ENCODE peak calls at places on chromosomes 12 and 14, in four cellular contexts. One of them, this sample, is unnamed.

GRCh38 chr12:42180990-42181611 is 36.4 kb upstream of the GXYLT1 start:
- DNase-seq in IMR-90: peak
- DNase-seq in lower leg skin: no peak
- DNase-seq in MM.1S: no peak
- DNase-seq in this sample: peak

GRCh38 chr12:63898764-63899337 is 54.4 kb downstream of the SRGAP1 start:
- DNase-seq in lower leg skin: no peak
- DNase-seq in IMR-90: no peak
- DNase-seq in MM.1S: peak
- DNase-seq in this sample: no peak

GRCh38 chr14:33740531-33740930 is 210.3 kb downstream of the EGLN3 start:
- DNase-seq in lower leg skin: no peak
- DNase-seq in IMR-90: no peak
- DNase-seq in MM.1S: no peak
- DNase-seq in this sample: no peak

GRCh38 chr14:28635387-28635786 is 131.2 kb upstream of the FOXG1 start:
- DNase-seq in lower leg skin: no peak
- DNase-seq in IMR-90: peak
- DNase-seq in MM.1S: peak
- DNase-seq in this sample: peak

GRCh38 chr12:51901881-51902280 is 5.4 kb upstream of the ACVRL1 start:
- DNase-seq in IMR-90: no peak
- DNase-seq in lower leg skin: no peak
- DNase-seq in MM.1S: no peak
- DNase-seq in this sample: no peak

GRCh38 chr12:88781909-88782308 is 201.6 kb upstream of the KITLG start:
- DNase-seq in lower leg skin: no peak
- DNase-seq in MM.1S: no peak
- DNase-seq in IMR-90: peak
- DNase-seq in this sample: peak

GRCh38 chr14:34770901-34771300 is 56.5 kb upstream of the CFL2 start:
- DNase-seq in IMR-90: no peak
- DNase-seq in lower leg skin: no peak
- DNase-seq in MM.1S: no peak
- DNase-seq in this sample: no peak

GRCh38 chr12:121776190-121777098 is 17.0 kb downstream of the RHOF start:
- DNase-seq in MM.1S: peak
- DNase-seq in IMR-90: peak
- DNase-seq in lower leg skin: peak
- DNase-seq in this sample: peak

GRCh38 chr12:49548822-49549648 is 10.2 kb downstream of the KCNH3 start:
- DNase-seq in MM.1S: no peak
- DNase-seq in IMR-90: no peak
- DNase-seq in lower leg skin: no peak
- DNase-seq in this sample: no peak

GRCh38 chr12:16610006-16610520 is 4.1 kb upstream of the LMO3 start:
- DNase-seq in IMR-90: no peak
- DNase-seq in lower leg skin: no peak
- DNase-seq in MM.1S: no peak
- DNase-seq in this sample: no peak

GRCh38 chr14:88871429-88871828 is 47.0 kb downstream of the TTC8 start:
- DNase-seq in lower leg skin: no peak
- DNase-seq in MM.1S: no peak
- DNase-seq in IMR-90: no peak
- DNase-seq in this sample: no peak

GRCh38 chr12:3055712-3056467 is 21.3 kb upstream of the TSPAN9 start:
- DNase-seq in IMR-90: no peak
- DNase-seq in lower leg skin: no peak
- DNase-seq in MM.1S: no peak
- DNase-seq in this sample: no peak

GRCh38 chr14:68978550-68978911 is 571 bp downstream of the ACTN1 start:
- DNase-seq in IMR-90: no peak
- DNase-seq in MM.1S: no peak
- DNase-seq in lower leg skin: no peak
- DNase-seq in this sample: no peak

GRCh38 chr14:104019029-104019428 is 66.5 kb upstream of the ASPG start:
- DNase-seq in MM.1S: no peak
- DNase-seq in lower leg skin: no peak
- DNase-seq in IMR-90: no peak
- DNase-seq in this sample: no peak

GRCh38 chr12:62834971-62835547 is 99.9 kb downstream of the PPM1H start:
- DNase-seq in lower leg skin: no peak
- DNase-seq in MM.1S: no peak
- DNase-seq in IMR-90: peak
- DNase-seq in this sample: peak

GRCh38 chr14:50001999-50002925 is 109.4 kb downstream of the ARF6 start:
- DNase-seq in lower leg skin: no peak
- DNase-seq in MM.1S: peak
- DNase-seq in IMR-90: no peak
- DNase-seq in this sample: no peak

GRCh38 chr14:52949249-52949648 is 1.6 kb downstream of the FERMT2 start:
- DNase-seq in lower leg skin: no peak
- DNase-seq in MM.1S: no peak
- DNase-seq in IMR-90: no peak
- DNase-seq in this sample: no peak

GRCh38 chr14:52950898-52951729 is at the start of gene FERMT2:
- DNase-seq in MM.1S: peak
- DNase-seq in IMR-90: peak
- DNase-seq in lower leg skin: peak
- DNase-seq in this sample: peak

GRCh38 chr14:52951730-52952481 is 1.1 kb upstream of the FERMT2 start:
- DNase-seq in MM.1S: no peak
- DNase-seq in IMR-90: peak
- DNase-seq in lower leg skin: peak
- DNase-seq in this sample: peak

GRCh38 chr14:52949711-52950409 is 990 bp downstream of the FERMT2 start:
- DNase-seq in MM.1S: no peak
- DNase-seq in lower leg skin: peak
- DNase-seq in IMR-90: peak
- DNase-seq in this sample: peak

GRCh38 chr14:52950410-52950897 is 396 bp downstream of the FERMT2 start:
- DNase-seq in IMR-90: peak
- DNase-seq in MM.1S: no peak
- DNase-seq in lower leg skin: peak
- DNase-seq in this sample: peak
- H3K4me3 ChIP-seq in IMR-90: peak
- H3K4me3 ChIP-seq in MM.1S: peak
- H3K4me3 ChIP-seq in lower leg skin: peak
- H3K4me3 ChIP-seq in this sample: peak

GRCh38 chr12:108689314-108690190 is 41.8 kb downstream of the CORO1C start:
- DNase-seq in IMR-90: peak
- DNase-seq in MM.1S: peak
- DNase-seq in lower leg skin: peak
- DNase-seq in this sample: peak
- TF ChIP-seq CTCF in IMR-90: peak
- TF ChIP-seq CTCF in MM.1S: no peak
- TF ChIP-seq CTCF in lower leg skin: no peak
- TF ChIP-seq CTCF in this sample: peak

DNA sequence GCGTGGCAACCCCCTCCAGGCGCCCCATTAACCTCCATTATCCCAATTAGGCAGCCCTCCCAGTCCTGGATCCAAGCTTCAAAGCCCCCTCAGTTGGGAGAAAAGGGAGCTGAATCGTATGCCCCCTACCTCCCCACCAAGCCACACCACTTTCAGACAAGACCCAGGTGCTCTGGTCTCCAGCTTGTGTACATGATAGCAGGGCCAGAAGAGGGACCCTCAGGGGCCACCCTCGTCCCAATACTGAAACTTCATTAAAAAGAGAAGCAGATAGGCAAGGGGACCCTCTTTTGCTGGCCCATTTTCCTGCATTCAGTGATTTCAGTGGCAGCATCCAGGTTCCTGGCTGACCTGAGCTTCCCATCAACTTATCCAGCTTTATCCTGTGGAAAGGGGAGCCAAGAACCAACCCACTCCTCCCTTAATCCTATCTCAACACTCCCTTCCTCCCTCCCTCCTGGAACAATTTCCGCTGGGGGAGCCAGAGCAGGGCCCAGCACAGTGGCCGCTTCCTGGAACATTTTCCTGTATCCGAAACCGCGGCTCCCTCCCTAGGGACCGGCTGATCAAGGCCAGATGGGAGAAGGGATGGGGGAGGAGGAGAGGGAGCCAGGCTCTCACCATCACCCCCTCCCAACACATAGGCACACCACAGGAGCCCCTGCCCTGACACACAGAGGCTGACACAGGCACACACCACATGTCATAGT is 9.5 kb upstream of the SP7 start:
- DNase-seq in IMR-90: no peak
- DNase-seq in MM.1S: no peak
- DNase-seq in lower leg skin: no peak
- DNase-seq in this sample: peak
- H3K4me3 ChIP-seq in IMR-90: no peak
- H3K4me3 ChIP-seq in MM.1S: peak
- H3K4me3 ChIP-seq in lower leg skin: no peak
- H3K4me3 ChIP-seq in this sample: peak

DNA sequence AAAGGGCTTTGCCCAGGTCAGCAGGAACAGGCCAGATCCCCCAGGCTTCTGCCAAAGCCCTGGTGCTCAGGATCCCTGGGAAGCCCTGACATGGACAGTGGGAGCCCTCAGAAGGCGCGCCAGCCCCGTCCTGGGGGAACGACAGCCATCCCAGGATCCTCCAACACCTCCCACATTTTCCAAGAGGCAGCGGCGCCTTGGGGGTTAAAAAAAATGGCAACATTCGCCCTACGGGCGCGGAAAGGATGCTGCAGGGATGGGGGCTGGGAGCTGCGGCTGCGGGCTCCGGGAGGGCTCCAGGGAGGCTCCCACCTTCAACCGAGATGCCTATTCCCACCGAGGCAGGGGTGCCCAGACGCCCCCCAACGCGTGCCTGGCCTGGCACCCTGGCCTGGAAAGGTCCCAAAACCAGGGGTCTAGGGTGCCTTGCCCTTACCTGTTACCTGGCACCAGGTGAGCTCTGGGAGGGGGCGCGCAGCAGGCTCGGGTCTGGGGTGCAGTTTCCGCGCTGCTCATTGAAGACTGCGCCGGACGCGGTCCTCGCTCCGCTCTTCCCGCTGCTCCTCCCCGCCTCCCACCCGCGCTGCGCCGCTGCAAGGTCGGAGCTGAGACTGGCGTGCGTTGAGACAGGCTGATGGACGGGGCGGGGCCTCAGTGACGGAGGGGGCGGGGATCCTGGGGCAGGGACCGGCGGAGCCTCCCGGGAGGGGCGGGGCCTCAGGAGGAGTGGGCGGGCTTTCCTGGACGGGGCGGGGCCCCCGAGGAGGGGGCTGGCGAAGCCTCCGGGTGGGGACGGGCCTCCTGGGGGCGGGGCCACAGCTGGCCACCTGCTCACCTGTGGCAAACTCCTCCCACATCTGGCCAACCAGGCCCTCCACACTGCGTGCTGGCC is at the start of gene ABCB9:
- DNase-seq in lower leg skin: peak
- DNase-seq in IMR-90: peak
- DNase-seq in MM.1S: peak
- DNase-seq in this sample: peak
- TF ChIP-seq CTCF in lower leg skin: no peak
- TF ChIP-seq CTCF in IMR-90: no peak
- TF ChIP-seq CTCF in MM.1S: no peak
- TF ChIP-seq CTCF in this sample: no peak

GRCh38 chr12:69007858-69008314 is 74.9 kb upstream of the CPM start:
- DNase-seq in lower leg skin: no peak
- DNase-seq in MM.1S: no peak
- DNase-seq in IMR-90: no peak
- DNase-seq in this sample: peak

GRCh38 chr12:69008510-69008909 is 75.5 kb upstream of the CPM start:
- DNase-seq in lower leg skin: no peak
- DNase-seq in MM.1S: no peak
- DNase-seq in IMR-90: peak
- DNase-seq in this sample: peak

GRCh38 chr12:69002969-69003368 is 70.0 kb upstream of the CPM start:
- DNase-seq in lower leg skin: no peak
- DNase-seq in MM.1S: no peak
- DNase-seq in IMR-90: peak
- DNase-seq in this sample: no peak

DNA sequence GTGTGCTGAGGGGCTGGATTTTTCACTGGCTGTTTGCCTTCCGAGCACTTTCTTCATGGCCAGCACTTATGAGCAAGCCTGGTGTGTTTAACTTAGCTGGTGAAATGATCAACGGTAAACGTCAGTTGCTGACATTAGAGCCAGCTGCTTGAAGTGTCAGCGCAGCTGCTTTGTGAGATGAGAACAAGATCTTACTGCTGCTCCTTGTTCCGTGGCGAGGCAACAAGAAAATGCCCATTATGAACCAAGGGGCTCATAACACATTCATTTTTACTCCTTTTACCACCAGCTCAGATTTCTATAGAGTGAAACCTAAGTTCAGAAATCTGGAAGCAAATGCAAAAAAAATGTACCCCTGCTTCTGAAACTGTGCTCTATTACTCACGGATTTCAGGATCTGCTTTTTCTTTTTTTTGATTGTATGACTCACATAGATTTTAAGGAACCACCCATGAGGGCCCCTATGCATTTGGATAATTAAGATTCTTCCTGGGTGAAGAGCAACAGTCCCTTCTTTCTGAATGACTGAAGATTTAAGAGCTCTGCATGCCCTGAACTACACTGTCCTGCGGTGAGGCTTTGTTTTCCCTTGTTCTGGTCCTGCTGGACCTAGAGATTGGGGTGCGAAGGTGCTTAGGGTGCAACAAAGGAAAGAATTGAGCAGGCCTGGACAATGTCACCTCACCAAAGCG is 74.3 kb upstream of the CPM start:
- DNase-seq in lower leg skin: no peak
- DNase-seq in IMR-90: peak
- DNase-seq in MM.1S: no peak
- DNase-seq in this sample: peak
- H3K4me3 ChIP-seq in lower leg skin: no peak
- H3K4me3 ChIP-seq in IMR-90: peak
- H3K4me3 ChIP-seq in MM.1S: no peak
- H3K4me3 ChIP-seq in this sample: peak

GRCh38 chr12:1374296-1374695 is 220.1 kb downstream of the FBXL14 start:
- DNase-seq in MM.1S: no peak
- DNase-seq in IMR-90: peak
- DNase-seq in lower leg skin: no peak
- DNase-seq in this sample: no peak

GRCh38 chr12:1377681-1378080 is 216.7 kb downstream of the FBXL14 start:
- DNase-seq in MM.1S: no peak
- DNase-seq in IMR-90: no peak
- DNase-seq in lower leg skin: no peak
- DNase-seq in this sample: no peak

GRCh38 chr12:1373887-1374286 is 220.5 kb downstream of the FBXL14 start:
- DNase-seq in MM.1S: no peak
- DNase-seq in lower leg skin: no peak
- DNase-seq in IMR-90: peak
- DNase-seq in this sample: peak

GRCh38 chr12:1377117-1377516 is 217.3 kb downstream of the FBXL14 start:
- DNase-seq in IMR-90: no peak
- DNase-seq in lower leg skin: no peak
- DNase-seq in MM.1S: no peak
- DNase-seq in this sample: no peak

GRCh38 chr12:1375323-1375722 is 219.1 kb downstream of the FBXL14 start:
- DNase-seq in MM.1S: no peak
- DNase-seq in IMR-90: no peak
- DNase-seq in lower leg skin: no peak
- DNase-seq in this sample: no peak
- TF ChIP-seq CTCF in MM.1S: no peak
- TF ChIP-seq CTCF in IMR-90: no peak
- TF ChIP-seq CTCF in lower leg skin: no peak
- TF ChIP-seq CTCF in this sample: no peak

GRCh38 chr12:55724226-55724939 is 4.2 kb downstream of the RDH5 start:
- DNase-seq in MM.1S: peak
- DNase-seq in lower leg skin: peak
- DNase-seq in IMR-90: peak
- DNase-seq in this sample: peak
- H3K4me3 ChIP-seq in MM.1S: no peak
- H3K4me3 ChIP-seq in lower leg skin: no peak
- H3K4me3 ChIP-seq in IMR-90: no peak
- H3K4me3 ChIP-seq in this sample: no peak

This sample was measured in fibroblast of pulmonary artery.